ENCODE peak calls at places on chromosomes 13 and 19, in five cellular contexts. K is activated CD8-positive, alpha-beta T cell treated with anti-CD3 and anti-CD28 coated beads, Interleukin-2, amount 10 ng/mL, durations not matched to agents 7 days and 5 days; D is pons; V is RPMI7951; G is Ammon's horn. C is an unnamed sample.

GRCh38 chr13:36945078-36945477 is 25.0 kb upstream of the SMAD9 start:
- DNase-seq in G (no peak), K (no peak), D (no peak), V (no peak), C (no peak)

GRCh38 chr13:51146667-51147066 is 35.6 kb upstream of the C13orf42 start:
- DNase-seq in V (no peak), G (no peak), D (no peak), K (no peak), C (no peak)

GRCh38 chr19:18450934-18451836 is 13.3 kb upstream of the ISYNA1 start:
- DNase-seq in G (peak; percentile 85), D (peak; percentile 68), K (peak; percentile 92), V (peak; percentile 57), C (peak; percentile 86)

GRCh38 chr19:19817357-19817756 is 4.2 kb downstream of the ZNF506 start:
- DNase-seq in K (peak; percentile 52), V (no peak), D (no peak), G (no peak), C (peak; percentile 90)

GRCh38 chr19:51485960-51486359 is 7.6 kb downstream of the CEACAM18 start:
- DNase-seq in V (no peak), D (no peak), K (no peak), G (no peak), C (no peak)

GRCh38 chr19:6540918-6541689 is 10.3 kb downstream of the TNFSF9 start:
- DNase-seq in K (no peak), V (no peak), D (no peak), G (no peak), C (no peak)

GRCh38 chr13:28022848-28023518 is 34.5 kb upstream of the URAD start:
- DNase-seq in G (no peak), K (no peak), D (no peak), V (no peak), C (no peak)

GRCh38 chr13:24148414-24149305 is 11.9 kb upstream of the SPATA13 start:
- DNase-seq in D (peak; percentile 62), V (peak; percentile 97), G (no peak), K (no peak), C (no peak)

GRCh38 chr13:99265823-99266426 is 7.7 kb upstream of the GPR18 start:
- DNase-seq in D (peak; percentile 63), G (peak; percentile 64), K (no peak), V (peak; percentile 51), C (no peak)

GRCh38 chr13:71300602-71301001 is 566.4 kb downstream of the DACH1 start:
- DNase-seq in G (no peak), D (no peak), K (no peak), V (no peak), C (no peak)

GRCh38 chr13:48775285-48775684 is 121.6 kb downstream of the CYSLTR2 start:
- DNase-seq in K (no peak), G (no peak), V (peak; percentile 77), D (no peak), C (no peak)

GRCh38 chr19:13353625-13354024 is 152.7 kb downstream of the CACNA1A start:
- DNase-seq in D (no peak), K (no peak), G (no peak), V (no peak), C (no peak)

GRCh38 chr13:51942189-51942588 is 69.1 kb downstream of the ATP7B start:
- DNase-seq in G (no peak), V (no peak), K (peak; percentile 31), D (no peak), C (no peak)

GRCh38 chr19:30448386-30449130 is 76.4 kb downstream of the ZNF536 start:
- DNase-seq in K (no peak), D (peak; percentile 40), G (peak; percentile 25), V (no peak), C (no peak)

GRCh38 chr19:33559996-33560395 is 38.4 kb upstream of the PEPD start:
- DNase-seq in G (no peak), K (no peak), V (no peak), D (no peak), C (no peak)

C was measured in DND-41.